ENCODE peak calls at places on chromosomes 11 and 22, in ten cellular contexts. E, G, L, N, W, U, C, H, V and M are unnamed samples.

GRCh38 chr22:23157560-23158515 is 12.6 kb downstream of the RAB36 start:
- DNase-seq in N (no peak), C (no peak), V (no peak), U (no peak), G (no peak), E (no peak), W (no peak), H (no peak), L (no peak), M (no peak)

GRCh38 chr11:133947298-133947905 is 9.4 kb downstream of the IGSF9B start:
- DNase-seq in L (peak), H (peak), W (no peak), C (no peak), E (peak), U (peak), N (no peak), G (no peak), V (peak), M (peak)

GRCh38 chr11:61955031-61955415 is 4.9 kb downstream of the BEST1 start:
- DNase-seq in H (no peak), U (peak), V (no peak), W (no peak), E (peak), C (no peak), L (no peak), G (no peak), N (no peak), M (peak)

GRCh38 chr22:28023774-28024173 is 104.7 kb upstream of the PITPNB start:
- DNase-seq in N (no peak), C (no peak), H (no peak), U (peak), L (no peak), G (no peak), E (no peak), V (peak), W (no peak), M (no peak)

GRCh38 chr11:120973501-120973900 is 50.4 kb upstream of the TBCEL start:
- DNase-seq in C (no peak), W (no peak), L (no peak), H (no peak), G (no peak), V (no peak), N (no peak), U (no peak), E (no peak), M (no peak)

GRCh38 chr11:130001491-130002351 is 914 bp downstream of the PRDM10 start:
- DNase-seq in C (peak), L (peak), V (no peak), G (no peak), H (no peak), E (peak), N (peak), U (no peak), W (no peak), M (peak)

GRCh38 chr11:12083380-12083779 is 27.0 kb upstream of the MICAL2 start:
- DNase-seq in L (no peak), G (no peak), U (no peak), H (no peak), C (no peak), V (no peak), N (no peak), E (no peak), W (no peak), M (no peak)

GRCh38 chr11:84089072-84090057 is 803.2 kb upstream of the CCDC90B start:
- DNase-seq in L (no peak), G (no peak), C (no peak), W (no peak), H (no peak), E (no peak), V (peak), N (no peak), U (no peak), M (no peak)

GRCh38 chr11:20031155-20032001 is 128.9 kb downstream of the DBX1 start:
- DNase-seq in N (no peak), W (no peak), U (no peak), V (no peak), L (peak), C (no peak), G (peak), H (no peak), E (peak), M (peak)

GRCh38 chr11:71458146-71459070 is 5.4 kb downstream of the NADSYN1 start:
- DNase-seq in C (no peak), E (no peak), L (no peak), G (no peak), N (no peak), W (no peak), U (no peak), V (no peak), H (no peak), M (no peak)

GRCh38 chr11:67356551-67356866 is 3.2 kb upstream of the POLD4 start:
- DNase-seq in U (no peak), H (no peak), W (no peak), L (no peak), C (no peak), V (no peak), E (no peak), G (no peak), N (no peak), M (no peak)

GRCh38 chr11:134916829-134917228 is 504.8 kb upstream of the B3GAT1 start:
- DNase-seq in V (no peak), C (no peak), W (no peak), N (no peak), E (peak), L (no peak), H (no peak), G (no peak), U (no peak), M (no peak)

GRCh38 chr11:88288560-88288959 is 49.0 kb downstream of the CTSC start:
- DNase-seq in W (no peak), N (no peak), C (no peak), L (no peak), V (no peak), E (no peak), U (no peak), G (no peak), H (no peak), M (peak)

GRCh38 chr11:120977470-120977869 is 46.4 kb upstream of the TBCEL start:
- DNase-seq in V (no peak), H (no peak), U (no peak), C (no peak), W (no peak), N (no peak), G (no peak), L (no peak), E (peak), M (peak)

GRCh38 chr11:11403763-11404725 is 51.0 kb upstream of the CSNK2A3 start:
- DNase-seq in N (no peak), U (peak), G (no peak), W (no peak), V (no peak), H (no peak), L (no peak), C (no peak), E (peak), M (no peak)

GRCh38 chr11:108003623-108004022 is 5.1 kb upstream of the CUL5 start:
- DNase-seq in H (no peak), W (no peak), L (no peak), E (no peak), G (no peak), N (no peak), C (no peak), V (no peak), U (no peak), M (no peak)

GRCh38 chr11:102456381-102456780 is 3.8 kb upstream of the TMEM123 start:
- DNase-seq in G (no peak), L (no peak), H (no peak), W (no peak), U (no peak), C (no peak), N (no peak), E (no peak), V (no peak), M (no peak)

GRCh38 chr11:15668718-15669117 is 554.0 kb downstream of the INSC start:
- DNase-seq in U (no peak), E (no peak), H (no peak), G (no peak), W (no peak), C (no peak), N (no peak), V (no peak), L (no peak), M (no peak)

GRCh38 chr11:57458410-57459111 is 1.8 kb upstream of the RTN4RL2 start:
- DNase-seq in U (peak), L (peak), C (no peak), G (no peak), W (no peak), N (no peak), H (no peak), E (no peak), V (peak), M (no peak)

GRCh38 chr22:29152381-29153138 is 53.1 kb upstream of the EMID1 start:
- DNase-seq in V (no peak), H (no peak), G (no peak), U (peak), L (no peak), E (peak), C (no peak), N (no peak), W (no peak), M (no peak)

GRCh38 chr11:73322986-73323306 is 14.9 kb downstream of the ARHGEF17 start:
- DNase-seq in C (no peak), U (no peak), V (no peak), G (no peak), L (no peak), H (no peak), N (no peak), E (no peak), W (no peak), M (no peak)

GRCh38 chr11:28679795-28680194 is 571.6 kb downstream of the METTL15 start:
- DNase-seq in L (no peak), C (no peak), G (no peak), H (no peak), W (no peak), V (no peak), U (no peak), E (peak), N (no peak), M (peak)

GRCh38 chr11:9276571-9276970 is 11.4 kb upstream of the DENND5A start:
- DNase-seq in V (no peak), U (no peak), W (no peak), N (no peak), E (no peak), C (no peak), H (no peak), L (no peak), G (no peak), M (peak)

GRCh38 chr11:79087957-79088318 is 352.9 kb downstream of the TENM4 start:
- DNase-seq in V (no peak), N (no peak), C (no peak), G (peak), L (peak), E (no peak), H (no peak), W (no peak), U (no peak), M (no peak)

GRCh38 chr11:11081273-11081672 is 223.4 kb upstream of the ZBED5 start:
- DNase-seq in G (no peak), C (no peak), U (no peak), E (no peak), V (no peak), W (no peak), L (no peak), N (no peak), H (no peak), M (no peak)

GRCh38 chr22:36729321-36729720 is 25.8 kb upstream of the CACNG2 start:
- DNase-seq in N (no peak), L (no peak), H (no peak), V (no peak), C (no peak), W (no peak), E (no peak), G (no peak), U (no peak), M (no peak)

GRCh38 chr11:121671276-121672168 is 218.8 kb upstream of the SORL1-AS1 start:
- DNase-seq in N (no peak), C (no peak), U (no peak), V (peak), G (no peak), H (no peak), L (no peak), E (peak), W (peak), M (no peak)

GRCh38 chr22:39267966-39268365 is 23.2 kb upstream of the PDGFB start:
- DNase-seq in G (no peak), W (no peak), E (no peak), U (no peak), V (no peak), H (no peak), L (no peak), C (no peak), N (no peak), M (no peak)

GRCh38 chr11:19466314-19466713 is 225.6 kb upstream of the E2F8 start:
- DNase-seq in E (no peak), C (no peak), N (no peak), G (no peak), L (no peak), U (no peak), W (no peak), H (no peak), V (peak), M (no peak)

GRCh38 chr11:114308689-114309089 is 12.5 kb downstream of the NNMT start:
- DNase-seq in U (no peak), W (peak), N (no peak), E (peak), L (no peak), C (no peak), H (no peak), V (no peak), G (no peak), M (peak)

GRCh38 chr11:45982656-45983470 is 60.4 kb downstream of the LARGE2 start:
- DNase-seq in H (no peak), V (no peak), L (peak), W (no peak), N (no peak), E (peak), G (no peak), C (no peak), U (peak), M (peak)

GRCh38 chr22:46676881-46677280 is 56.7 kb downstream of the GRAMD4 start:
- DNase-seq in C (no peak), G (no peak), L (no peak), W (no peak), E (no peak), H (no peak), V (no peak), N (no peak), U (peak), M (no peak)